ENCODE peak calls at places on chromosomes 2 and 18, in four cellular contexts. One of them, this sample, is unnamed.

GRCh38 chr18:62485684-62486083 is 37.1 kb upstream of the ZCCHC2 start:
- DNase-seq in hepatocyte: peak; percentile 72
- DNase-seq in adrenal gland: peak; percentile 58
- DNase-seq in heart left ventricle: no peak
- DNase-seq in this sample: no peak

GRCh38 chr18:37299471-37300304 is 265.9 kb downstream of the CELF4 start:
- DNase-seq in hepatocyte: peak; percentile 98
- DNase-seq in adrenal gland: peak; percentile 91
- DNase-seq in heart left ventricle: peak; percentile 80
- DNase-seq in this sample: no peak

GRCh38 chr18:45690975-45691815 is 32.8 kb upstream of the SLC14A1 start:
- DNase-seq in hepatocyte: peak; percentile 86
- DNase-seq in adrenal gland: peak; percentile 85
- DNase-seq in heart left ventricle: peak; percentile 74
- DNase-seq in this sample: peak; percentile 80

GRCh38 chr18:2958819-2959298 is 54.1 kb downstream of the LPIN2 start:
- DNase-seq in hepatocyte: peak; percentile 41
- DNase-seq in adrenal gland: no peak
- DNase-seq in heart left ventricle: no peak
- DNase-seq in this sample: peak; percentile 81

GRCh38 chr2:237967463-237967871 is 653 bp downstream of the UBE2F start:
- DNase-seq in hepatocyte: peak; percentile 55
- DNase-seq in adrenal gland: peak; percentile 54
- DNase-seq in heart left ventricle: peak; percentile 39
- DNase-seq in this sample: no peak

GRCh38 chr2:32697156-32697555 is 69.3 kb downstream of the TTC27 start:
- DNase-seq in hepatocyte: no peak
- DNase-seq in adrenal gland: no peak
- DNase-seq in heart left ventricle: no peak
- DNase-seq in this sample: no peak

GRCh38 chr18:50994031-50994430 is 26.2 kb downstream of the ELAC1 start:
- DNase-seq in hepatocyte: no peak
- DNase-seq in adrenal gland: no peak
- DNase-seq in heart left ventricle: no peak
- DNase-seq in this sample: no peak

GRCh38 chr2:43634604-43635306 is 2.3 kb upstream of the PLEKHH2 start:
- DNase-seq in hepatocyte: peak; percentile 44
- DNase-seq in adrenal gland: no peak
- DNase-seq in heart left ventricle: no peak
- DNase-seq in this sample: no peak

GRCh38 chr18:62324917-62325805 is at the start of gene TNFRSF11A:
- DNase-seq in hepatocyte: peak; percentile 83
- DNase-seq in adrenal gland: no peak
- DNase-seq in heart left ventricle: peak; percentile 31
- DNase-seq in this sample: peak; percentile 54

GRCh38 chr2:233059797-233060499 is at the start of gene INPP5D:
- DNase-seq in hepatocyte: no peak
- DNase-seq in adrenal gland: peak; percentile 37
- DNase-seq in heart left ventricle: peak; percentile 71
- DNase-seq in this sample: peak; percentile 82

GRCh38 chr18:582465-582864 is 2.3 kb downstream of the CETN1 start:
- DNase-seq in hepatocyte: no peak
- DNase-seq in adrenal gland: no peak
- DNase-seq in heart left ventricle: no peak
- DNase-seq in this sample: no peak

GRCh38 chr2:37683241-37683640 is 11.8 kb upstream of the CDC42EP3 start:
- DNase-seq in hepatocyte: no peak
- DNase-seq in adrenal gland: no peak
- DNase-seq in heart left ventricle: no peak
- DNase-seq in this sample: no peak

GRCh38 chr2:208250401-208250800 is 4.5 kb downstream of the IDH1 start:
- DNase-seq in hepatocyte: no peak
- DNase-seq in adrenal gland: no peak
- DNase-seq in heart left ventricle: no peak
- DNase-seq in this sample: no peak

GRCh38 chr2:170359466-170359865 is 181.5 kb downstream of the MYO3B start:
- DNase-seq in hepatocyte: no peak
- DNase-seq in adrenal gland: no peak
- DNase-seq in heart left ventricle: no peak
- DNase-seq in this sample: no peak

GRCh38 chr2:218395456-218395825 is 4.2 kb upstream of the CTDSP1 start:
- DNase-seq in hepatocyte: no peak
- DNase-seq in adrenal gland: no peak
- DNase-seq in heart left ventricle: no peak
- DNase-seq in this sample: no peak

GRCh38 chr2:110903548-110903947 is 171.2 kb downstream of the ACOXL start:
- DNase-seq in hepatocyte: peak; percentile 11
- DNase-seq in adrenal gland: no peak
- DNase-seq in heart left ventricle: no peak
- DNase-seq in this sample: no peak

GRCh38 chr18:55054591-55054990 is 95.3 kb upstream of the CCDC68 start:
- DNase-seq in hepatocyte: no peak
- DNase-seq in adrenal gland: no peak
- DNase-seq in heart left ventricle: no peak
- DNase-seq in this sample: no peak

GRCh38 chr2:46098606-46099005 is 198.6 kb upstream of the EPAS1 start:
- DNase-seq in hepatocyte: no peak
- DNase-seq in adrenal gland: no peak
- DNase-seq in heart left ventricle: no peak
- DNase-seq in this sample: no peak

GRCh38 chr2:217903859-217904613 is 98.8 kb downstream of the TNS1 start:
- DNase-seq in hepatocyte: peak; percentile 54
- DNase-seq in adrenal gland: peak; percentile 95
- DNase-seq in heart left ventricle: peak; percentile 89
- DNase-seq in this sample: no peak

GRCh38 chr2:218856896-218857243 is 2.7 kb upstream of the WNT6 start:
- DNase-seq in hepatocyte: no peak
- DNase-seq in adrenal gland: no peak
- DNase-seq in heart left ventricle: no peak
- DNase-seq in this sample: no peak

GRCh38 chr2:216635701-216636541 is 2.7 kb downstream of the IGFBP2 start:
- DNase-seq in hepatocyte: no peak
- DNase-seq in adrenal gland: no peak
- DNase-seq in heart left ventricle: peak; percentile 32
- DNase-seq in this sample: no peak

GRCh38 chr18:75279381-75279780 is 68.8 kb downstream of the TSHZ1 start:
- DNase-seq in hepatocyte: no peak
- DNase-seq in adrenal gland: no peak
- DNase-seq in heart left ventricle: no peak
- DNase-seq in this sample: no peak

GRCh38 chr2:143177081-143177786 is 48.0 kb downstream of the ARHGAP15 start:
- DNase-seq in hepatocyte: no peak
- DNase-seq in adrenal gland: no peak
- DNase-seq in heart left ventricle: no peak
- DNase-seq in this sample: no peak

GRCh38 chr2:20113986-20114938 is 62.8 kb upstream of the LAPTM4A start:
- DNase-seq in hepatocyte: no peak
- DNase-seq in adrenal gland: no peak
- DNase-seq in heart left ventricle: no peak
- DNase-seq in this sample: no peak

GRCh38 chr18:12005542-12006487 is 24.5 kb downstream of the IMPA2 start:
- DNase-seq in hepatocyte: peak; percentile 73
- DNase-seq in adrenal gland: peak; percentile 9
- DNase-seq in heart left ventricle: no peak
- DNase-seq in this sample: no peak

GRCh38 chr2:237092920-237093781 is 7.5 kb downstream of the COPS8 start:
- DNase-seq in hepatocyte: peak; percentile 76
- DNase-seq in adrenal gland: no peak
- DNase-seq in heart left ventricle: no peak
- DNase-seq in this sample: no peak

GRCh38 chr2:16665746-16666452 is at the start of gene CYRIA:
- DNase-seq in hepatocyte: peak; percentile 81
- DNase-seq in adrenal gland: peak; percentile 63
- DNase-seq in heart left ventricle: peak; percentile 82
- DNase-seq in this sample: no peak

GRCh38 chr18:69948919-69949537 is 1.4 kb upstream of the CD226 start:
- DNase-seq in hepatocyte: no peak
- DNase-seq in adrenal gland: peak; percentile 36
- DNase-seq in heart left ventricle: peak; percentile 37
- DNase-seq in this sample: no peak

GRCh38 chr2:21265752-21266151 is 142.0 kb downstream of the TDRD15 start:
- DNase-seq in hepatocyte: no peak
- DNase-seq in adrenal gland: no peak
- DNase-seq in heart left ventricle: no peak
- DNase-seq in this sample: no peak
- H3K27ac ChIP-seq in hepatocyte: no peak overlapping the region
- H3K27ac ChIP-seq in adrenal gland: no peak overlapping the region
- H3K27ac ChIP-seq in heart left ventricle: no peak overlapping the region
- H3K27ac ChIP-seq in this sample: no peak overlapping the region

DNA sequence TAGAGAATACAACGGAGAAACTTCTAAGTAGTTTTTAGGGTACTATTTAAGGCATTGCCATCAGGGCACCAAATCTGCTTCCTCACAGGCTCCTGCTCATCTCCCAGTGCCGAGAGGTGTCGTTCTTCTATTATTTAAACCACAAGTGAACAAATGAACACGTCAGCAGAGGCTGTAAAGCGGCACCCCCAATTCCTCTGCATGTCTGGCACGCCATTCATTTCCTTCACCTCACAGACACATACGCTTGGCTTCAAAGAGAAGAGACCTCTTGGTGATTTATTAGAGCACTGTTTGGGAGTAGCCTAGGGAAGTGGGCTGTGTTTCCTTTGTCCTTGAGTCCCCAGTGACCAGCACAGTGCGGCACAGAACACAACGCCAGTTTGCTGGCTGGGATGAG is 184.2 kb upstream of the REV1 start:
- DNase-seq in hepatocyte: no peak
- DNase-seq in adrenal gland: no peak
- DNase-seq in heart left ventricle: no peak
- DNase-seq in this sample: no peak
- H3K27ac ChIP-seq in hepatocyte: no peak overlapping the region
- H3K27ac ChIP-seq in adrenal gland: no peak overlapping the region
- H3K27ac ChIP-seq in heart left ventricle: no peak overlapping the region
- H3K27ac ChIP-seq in this sample: no peak overlapping the region

GRCh38 chr2:239967244-239968036 is 57.7 kb downstream of the NDUFA10 start:
- DNase-seq in hepatocyte: no peak
- DNase-seq in adrenal gland: peak; percentile 59
- DNase-seq in heart left ventricle: peak; percentile 6
- DNase-seq in this sample: no peak

GRCh38 chr2:239966029-239966847 is 58.9 kb downstream of the NDUFA10 start:
- DNase-seq in hepatocyte: no peak
- DNase-seq in adrenal gland: no peak
- DNase-seq in heart left ventricle: peak; percentile 17
- DNase-seq in this sample: no peak

GRCh38 chr2:239968717-239969116 is 56.4 kb downstream of the NDUFA10 start:
- DNase-seq in hepatocyte: no peak
- DNase-seq in adrenal gland: no peak
- DNase-seq in heart left ventricle: no peak
- DNase-seq in this sample: no peak

GRCh38 chr2:239965318-239965717 is 59.8 kb downstream of the NDUFA10 start:
- DNase-seq in hepatocyte: no peak
- DNase-seq in adrenal gland: no peak
- DNase-seq in heart left ventricle: peak; percentile 10
- DNase-seq in this sample: no peak

DNA sequence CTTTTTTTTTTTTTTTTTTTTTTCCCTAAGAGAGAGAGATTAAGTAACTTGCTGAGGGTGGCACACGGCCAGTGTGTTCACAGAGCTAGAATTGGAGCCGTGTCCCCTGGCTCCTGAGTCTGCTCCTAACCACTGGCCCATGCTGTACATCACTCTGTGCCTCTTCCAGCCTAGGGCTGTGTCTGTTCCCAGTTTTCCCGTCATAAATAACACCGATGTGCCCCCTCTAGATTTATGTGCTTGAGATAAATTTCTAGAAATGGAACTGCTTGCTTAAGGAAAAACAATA is 58.4 kb downstream of the NDUFA10 start:
- DNase-seq in hepatocyte: no peak
- DNase-seq in adrenal gland: no peak
- DNase-seq in heart left ventricle: peak; percentile 25
- DNase-seq in this sample: no peak
- H3K27ac ChIP-seq in hepatocyte: no peak overlapping the region
- H3K27ac ChIP-seq in adrenal gland: no peak overlapping the region
- H3K27ac ChIP-seq in heart left ventricle: no peak overlapping the region
- H3K27ac ChIP-seq in this sample: no peak overlapping the region

DNA sequence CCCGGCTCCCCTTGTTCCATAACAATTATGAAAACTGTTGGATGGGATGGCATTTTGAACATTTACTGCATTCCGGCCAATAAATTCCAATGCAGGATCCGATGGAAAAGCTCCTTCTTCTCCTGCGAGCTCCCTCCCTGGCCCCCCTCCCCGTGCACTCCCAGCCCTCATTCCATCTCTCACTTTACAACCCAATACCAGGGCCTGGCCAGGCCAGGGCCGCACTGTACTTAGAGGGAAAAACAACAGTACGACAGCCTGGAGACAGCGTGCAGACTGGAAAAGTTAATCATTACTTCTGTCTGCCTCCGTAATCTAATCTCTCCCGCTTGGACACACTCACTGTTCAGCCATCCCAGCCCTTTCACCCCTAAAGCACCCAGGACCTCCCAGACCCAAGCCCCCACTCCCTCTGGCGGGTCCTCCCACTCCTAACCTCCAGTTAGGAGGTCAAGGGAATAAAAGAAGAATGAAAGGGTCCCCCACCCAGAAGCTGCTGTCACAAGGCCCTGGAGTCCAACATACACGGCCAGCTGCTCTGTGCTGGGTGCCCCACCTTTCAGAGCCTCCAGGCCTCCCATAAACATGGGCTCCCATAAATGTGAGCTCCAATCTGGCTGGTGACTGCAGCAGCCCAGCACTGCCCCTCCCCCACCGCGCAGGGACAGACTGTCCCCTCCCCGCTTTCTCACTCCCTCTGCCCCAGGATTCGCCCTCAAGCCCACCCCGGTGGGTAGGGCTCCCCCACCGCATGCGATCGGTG is 20.6 kb downstream of the SMAD7 start:
- DNase-seq in hepatocyte: peak; percentile 90
- DNase-seq in adrenal gland: peak; percentile 65
- DNase-seq in heart left ventricle: no peak
- DNase-seq in this sample: no peak
- H3K27ac ChIP-seq in hepatocyte: peak overlapping the region; percentile 94
- H3K27ac ChIP-seq in adrenal gland: peak overlapping the region; percentile 68
- H3K27ac ChIP-seq in heart left ventricle: peak overlapping the region; percentile 42
- H3K27ac ChIP-seq in this sample: no peak overlapping the region

This sample was measured in CD4-positive, CD25-positive, alpha-beta regulatory T cell.